ENCODE peak calls at places on chromosomes 11 and 22, in five cellular contexts. J, I, G, N and Y are unnamed samples.

GRCh38 chr11:63375434-63375833 is 5.8 kb downstream of the SLC22A9 start:
- DNase-seq in J (no peak), I (no peak), G (no peak), N (no peak), Y (no peak)

GRCh38 chr11:72568861-72569260 is 105.4 kb downstream of the PDE2A start:
- DNase-seq in J (no peak), I (no peak), G (no peak), N (no peak), Y (no peak)

GRCh38 chr11:85628771-85629341 is 463 bp downstream of the TMEM126B start:
- DNase-seq in J (no peak), I (no peak), G (no peak), N (no peak), Y (no peak)

GRCh38 chr11:96082002-96082899 is 158.3 kb upstream of the MTMR2 start:
- DNase-seq in J (no peak), I (no peak), G (no peak), N (no peak), Y (no peak)

GRCh38 chr22:40324468-40325305 is 21.6 kb upstream of the ADSL start:
- DNase-seq in J (no peak), I (no peak), G (no peak), N (no peak), Y (no peak)

GRCh38 chr11:35173620-35174278 is 34.8 kb downstream of the CD44 start:
- DNase-seq in J (no peak), I (no peak), G (no peak), N (no peak), Y (no peak)

GRCh38 chr11:76772100-76772782 is 10.9 kb upstream of the TSKU start:
- DNase-seq in J (no peak), I (no peak), G (no peak), N (no peak), Y (no peak)

GRCh38 chr11:76658651-76659650 is 11.6 kb downstream of the LRRC32 start:
- DNase-seq in J (no peak), I (no peak), G (peak; percentile 40), N (no peak), Y (peak; percentile 69)

GRCh38 chr22:27270818-27271510 is 530.6 kb downstream of the MN1 start:
- DNase-seq in J (no peak), I (peak; percentile 26), G (no peak), N (no peak), Y (no peak)

GRCh38 chr11:122207921-122208764 is 92.1 kb upstream of the BLID start:
- DNase-seq in J (no peak), I (no peak), G (no peak), N (no peak), Y (no peak)

GRCh38 chr11:84812351-84813083 is 814.6 kb downstream of the DLG2 start:
- DNase-seq in J (no peak), I (no peak), G (no peak), N (no peak), Y (no peak)

GRCh38 chr22:27726726-27727449 is 74.7 kb downstream of the MN1 start:
- DNase-seq in J (no peak), I (peak; percentile 79), G (peak; percentile 54), N (no peak), Y (no peak)

GRCh38 chr11:110130642-110131238 is 37.5 kb downstream of the ZC3H12C start:
- DNase-seq in J (peak; percentile 38), I (no peak), G (no peak), N (peak; percentile 23), Y (no peak)

GRCh38 chr11:12287374-12288211 is 89.8 kb upstream of the PARVA start:
- DNase-seq in J (peak; percentile 46), I (peak; percentile 61), G (no peak), N (peak; percentile 96), Y (peak; percentile 96)
- TF ChIP-seq CTCF in J (peak; percentile 68), I (no peak), G (no peak), N (peak; percentile 61), Y (peak; percentile 80)

DNA sequence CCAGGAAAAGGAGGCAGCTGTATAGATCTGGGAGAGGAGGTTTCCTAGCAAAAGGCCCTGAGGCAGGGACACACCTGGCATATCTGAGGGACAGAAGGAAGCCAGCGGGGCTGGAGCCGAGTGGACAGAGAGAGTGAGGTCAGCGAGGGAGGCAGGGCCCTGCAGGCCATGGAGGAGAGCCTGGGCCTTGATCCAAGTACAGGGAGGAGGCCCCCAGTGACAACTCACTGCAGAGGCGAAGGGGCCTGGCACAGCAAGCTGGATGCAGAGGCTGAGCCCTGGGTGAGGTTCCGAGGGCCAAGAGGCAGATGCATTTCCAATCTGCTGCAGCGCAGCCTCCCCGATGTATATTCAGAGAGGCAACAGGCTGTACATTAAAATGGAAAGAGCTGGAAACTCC is 10.5 kb upstream of the CBX6 start:
- DNase-seq in J (no peak), I (no peak), G (no peak), N (no peak), Y (no peak)
- TF ChIP-seq CTCF in J (no peak), I (no peak), G (no peak), N (no peak), Y (no peak)

DNA sequence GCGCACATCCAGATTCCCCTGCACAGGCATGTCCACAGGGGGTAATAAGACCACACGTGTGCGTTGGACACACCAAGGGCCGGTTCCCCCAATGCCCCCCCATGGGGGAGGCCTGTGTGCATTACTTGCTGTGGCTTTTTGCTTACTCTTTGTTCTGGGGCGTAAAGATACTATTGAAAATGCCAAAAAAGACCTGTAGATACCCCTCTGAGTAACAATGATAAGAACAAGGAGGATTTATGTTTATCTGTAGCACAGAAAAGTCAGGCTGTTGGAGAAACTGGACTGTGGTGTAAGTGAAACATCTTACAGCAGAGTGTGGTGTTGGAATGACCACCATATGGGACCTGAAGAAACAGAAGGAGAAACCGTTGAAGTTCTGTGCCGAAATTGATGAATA is 103.2 kb downstream of the TBC1D22A start:
- DNase-seq in J (no peak), I (no peak), G (no peak), N (no peak), Y (no peak)
- TF ChIP-seq CTCF in J (no peak), I (no peak), G (no peak), N (no peak), Y (no peak)

GRCh38 chr11:115564851-115565250 is 60.6 kb upstream of the CADM1 start:
- DNase-seq in J (no peak), I (no peak), G (no peak), N (no peak), Y (no peak)

GRCh38 chr11:115561116-115561515 is 56.9 kb upstream of the CADM1 start:
- DNase-seq in J (no peak), I (no peak), G (no peak), N (no peak), Y (no peak)

DNA sequence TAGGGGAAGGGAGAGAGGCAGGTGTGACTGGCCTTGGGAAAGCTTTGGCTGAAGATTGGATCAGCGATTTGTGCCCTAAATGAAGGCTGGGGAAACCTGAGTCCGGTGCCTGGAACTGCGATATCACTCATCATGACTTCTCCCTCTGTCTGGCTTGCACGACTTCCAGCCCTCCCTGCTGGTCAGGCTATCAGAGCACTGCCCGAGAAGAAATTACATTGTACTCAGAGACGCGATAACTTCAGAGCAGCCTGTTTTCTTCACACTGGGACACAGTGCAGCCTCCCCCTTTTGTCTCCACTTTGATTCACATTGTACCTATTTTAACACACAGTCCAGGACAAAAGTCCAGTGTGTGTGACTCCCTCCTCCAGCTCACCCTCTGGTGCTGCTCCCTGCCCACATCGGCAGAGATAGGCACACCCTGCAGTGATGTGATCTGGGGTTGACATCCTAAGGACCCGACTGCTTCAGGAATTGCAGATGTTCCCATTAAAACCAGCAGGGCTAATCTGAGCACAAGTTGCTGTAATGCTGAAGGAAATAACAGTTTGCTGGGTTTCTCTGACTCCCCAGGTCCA is 62.1 kb upstream of the CADM1 start:
- DNase-seq in J (no peak), I (no peak), G (no peak), N (no peak), Y (no peak)
- TF ChIP-seq CTCF in J (no peak), I (no peak), G (no peak), N (no peak), Y (no peak)